ENCODE peak calls at places on chromosomes 1 and 21, in nine cellular contexts. Q is breast epithelium; E is neural progenitor cell; B is pancreas; A is body of pancreas; P is prostate gland; C is kidney; K is effector memory CD4-positive, alpha-beta T cell; H is upper lobe of right lung. G is an unnamed sample.

GRCh38 chr1:234722904-234723588 is 113.1 kb upstream of the IRF2BP2 start:
- DNase-seq in B (peak; percentile 79), P (peak; percentile 63), C (peak; percentile 89), K (peak; percentile 34), A (peak; percentile 80), Q (peak; percentile 78), E (no peak), H (peak; percentile 81), G (no peak)

GRCh38 chr21:35226302-35226701 is 177.2 kb upstream of the RUNX1 start:
- DNase-seq in A (no peak), H (no peak), K (no peak), E (peak; percentile 38), C (no peak), B (no peak), Q (peak; percentile 54), P (no peak), G (no peak)

GRCh38 chr1:172827301-172827700 is 168.4 kb downstream of the FASLG start:
- DNase-seq in E (no peak), H (no peak), C (no peak), Q (no peak), K (no peak), A (no peak), P (no peak), B (no peak), G (no peak)

GRCh38 chr1:935751-936231 is 12.1 kb downstream of the SAMD11 start:
- DNase-seq in K (no peak), H (no peak), Q (no peak), P (no peak), E (peak; percentile 84), A (no peak), B (no peak), C (no peak), G (no peak)

GRCh38 chr21:31908106-31909031 is 35.5 kb downstream of the HUNK start:
- DNase-seq in C (peak; percentile 83), E (peak; percentile 24), B (peak; percentile 65), H (no peak), A (peak; percentile 74), K (no peak), Q (peak; percentile 73), P (peak; percentile 62), G (no peak)

GRCh38 chr21:22154579-22155274 is 1156.5 kb downstream of the NCAM2 start:
- DNase-seq in A (no peak), P (no peak), C (no peak), E (no peak), K (no peak), Q (no peak), B (no peak), H (no peak), G (no peak)

GRCh38 chr1:67146539-67146938 is 11.8 kb upstream of the C1orf141 start:
- DNase-seq in E (no peak), P (no peak), B (no peak), Q (no peak), H (no peak), A (no peak), K (no peak), C (no peak), G (no peak)

GRCh38 chr1:178050084-178050483 is 43.8 kb upstream of the RASAL2 start:
- DNase-seq in C (no peak), A (no peak), K (no peak), P (no peak), Q (no peak), B (no peak), H (no peak), E (no peak), G (no peak)

GRCh38 chr21:42525228-42525604 is 11.6 kb downstream of the SLC37A1 start:
- DNase-seq in K (no peak), Q (no peak), H (no peak), P (no peak), C (no peak), B (no peak), A (no peak), E (peak; percentile 54), G (no peak)

GRCh38 chr1:59498640-59499039 is 201.7 kb downstream of the FGGY start:
- DNase-seq in Q (no peak), C (no peak), A (peak; percentile 55), B (no peak), P (no peak), E (no peak), K (no peak), H (no peak), G (no peak)

GRCh38 chr1:84298688-84299535 is 2.6 kb upstream of the SAMD13 start:
- DNase-seq in H (peak; percentile 72), Q (peak; percentile 19), E (peak; percentile 57), B (peak; percentile 75), P (peak; percentile 10), K (no peak), A (peak; percentile 41), C (peak; percentile 79), G (peak; percentile 52)

GRCh38 chr1:94983343-94983742 is 56.4 kb upstream of the CNN3 start:
- DNase-seq in E (no peak), H (no peak), Q (no peak), B (no peak), P (no peak), K (no peak), C (no peak), A (peak; percentile 33), G (no peak)

GRCh38 chr1:214460304-214460916 is 91.0 kb downstream of the PTPN14 start:
- DNase-seq in A (no peak), B (no peak), P (no peak), Q (no peak), H (no peak), K (no peak), C (no peak), E (no peak), G (no peak)

GRCh38 chr1:224500802-224501201 is 66.2 kb upstream of the WDR26 start:
- DNase-seq in Q (no peak), A (no peak), E (no peak), H (no peak), K (no peak), C (no peak), B (no peak), P (no peak), G (no peak)

GRCh38 chr1:200299571-200299970 is 110.3 kb downstream of the ZNF281 start:
- DNase-seq in C (no peak), K (no peak), B (no peak), A (no peak), E (no peak), H (no peak), Q (no peak), P (no peak), G (no peak)

GRCh38 chr1:162892916-162893714 is 32.1 kb upstream of the CCDC190 start:
- DNase-seq in K (no peak), Q (no peak), B (no peak), C (no peak), E (peak; percentile 21), A (no peak), H (no peak), P (no peak), G (peak; percentile 22)

GRCh38 chr1:186330758-186331157 is 44.3 kb downstream of the TPR start:
- DNase-seq in A (no peak), H (no peak), C (no peak), E (peak; percentile 16), P (no peak), Q (no peak), B (no peak), K (no peak), G (no peak)

GRCh38 chr1:2232255-2232915 is 4.3 kb downstream of the SKI start:
- DNase-seq in P (no peak), H (peak; percentile 74), C (peak; percentile 83), A (no peak), B (peak; percentile 66), Q (no peak), E (no peak), K (no peak), G (no peak)

GRCh38 chr21:46668381-46668780 is 32.9 kb downstream of the PRMT2 start:
- DNase-seq in K (no peak), P (no peak), Q (no peak), H (no peak), E (no peak), A (no peak), B (no peak), C (no peak), G (no peak)

GRCh38 chr1:176954242-176954641 is 210.3 kb downstream of the ASTN1 start:
- DNase-seq in C (no peak), Q (no peak), K (no peak), B (no peak), E (peak; percentile 6), H (no peak), A (no peak), P (no peak), G (peak; percentile 18)

GRCh38 chr1:152167835-152168534 is 9.0 kb upstream of the RPTN start:
- DNase-seq in K (no peak), P (peak; percentile 76), B (no peak), C (no peak), A (peak; percentile 14), E (no peak), Q (peak; percentile 68), H (no peak), G (peak; percentile 90)
- H3K9me3 ChIP-seq in K (no peaks in the 10 kb centered on the region), P (no peaks in the 10 kb centered on the region), B (no peaks in the 10 kb centered on the region), C (no peaks in the 10 kb centered on the region), A (no peaks in the 10 kb centered on the region), E (peaks cover 3% of the 10 kb centered on the region), Q (no peaks in the 10 kb centered on the region), H (no peaks in the 10 kb centered on the region), G (no peaks in the 10 kb centered on the region)

GRCh38 chr1:55580845-55581332 is 365.7 kb upstream of the USP24 start:
- DNase-seq in E (no peak), P (peak; percentile 15), C (no peak), B (no peak), Q (peak; percentile 61), H (no peak), A (peak; percentile 9), K (no peak), G (peak; percentile 69)
- H3K27ac ChIP-seq in E (no peak overlapping the region), P (peak overlapping the region; percentile 72), C (no peak overlapping the region), B (no peak overlapping the region), Q (peak overlapping the region; percentile 94), H (no peak overlapping the region), A (no peak overlapping the region), K (no peak overlapping the region), G (no peak overlapping the region)

DNA sequence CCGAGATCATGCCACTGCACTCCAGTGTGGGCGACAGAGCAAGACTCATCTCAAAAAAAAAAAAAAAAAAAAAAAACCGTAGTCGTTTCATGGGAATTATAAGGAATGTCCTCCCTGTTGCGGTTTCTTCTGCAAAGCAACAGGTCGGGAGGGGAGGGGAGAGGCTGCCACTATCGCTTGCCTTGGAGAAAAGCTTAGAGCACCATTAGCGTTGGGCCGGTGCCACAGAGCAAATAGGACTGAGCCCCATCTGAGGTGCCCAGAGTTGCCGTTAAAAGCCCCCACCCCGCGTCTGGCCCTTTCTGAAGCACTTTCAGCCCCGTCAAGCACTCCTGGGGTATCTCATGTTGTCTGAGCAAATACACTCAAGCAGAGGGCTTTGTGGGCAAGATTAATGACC is 2.2 kb downstream of the RIPPLY3 start:
- DNase-seq in B (no peak), P (no peak), E (peak; percentile 52), K (no peak), H (peak; percentile 70), A (peak; percentile 7), Q (no peak), C (no peak), G (no peak)
- H3K4me1 ChIP-seq in B (no peaks in the 10 kb centered on the region), P (no peaks in the 10 kb centered on the region), E (peaks cover 9% of the 10 kb centered on the region), K (peaks cover 13% of the 10 kb centered on the region), H (no peaks in the 10 kb centered on the region), A (peaks cover 20% of the 10 kb centered on the region), Q (peaks cover 4% of the 10 kb centered on the region), C (peaks cover 6% of the 10 kb centered on the region), G (no peaks in the 10 kb centered on the region)

DNA sequence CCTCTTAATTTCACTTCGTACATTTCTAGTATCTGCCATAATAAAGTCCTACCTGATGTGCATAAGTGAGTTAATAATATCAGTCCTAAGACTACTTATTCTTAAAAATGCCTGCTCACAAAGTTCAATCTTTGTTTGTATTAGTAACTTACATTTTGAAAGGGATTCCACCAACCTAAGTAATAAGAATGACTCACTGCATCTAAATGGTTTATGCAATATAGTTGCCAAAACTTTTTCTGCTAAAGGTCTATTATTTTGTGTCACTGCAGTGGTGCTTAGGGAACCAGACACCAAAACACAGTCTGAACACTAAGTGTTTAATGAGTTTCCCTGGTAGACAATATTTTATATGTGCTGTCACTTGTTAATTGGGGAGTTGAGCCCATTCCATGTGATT is 1.8 kb downstream of the ZNF669 start:
- DNase-seq in C (no peak), B (no peak), P (no peak), E (no peak), H (no peak), Q (no peak), K (no peak), A (no peak), G (no peak)
- H3K9me3 ChIP-seq in C (peaks cover 8% of the 10 kb centered on the region), B (no peaks in the 10 kb centered on the region), P (no peaks in the 10 kb centered on the region), E (peaks cover 9% of the 10 kb centered on the region), H (peaks cover 38% of the 10 kb centered on the region), Q (peaks cover 15% of the 10 kb centered on the region), K (peaks cover 16% of the 10 kb centered on the region), A (no peaks in the 10 kb centered on the region), G (no peaks in the 10 kb centered on the region)